ENCODE peak calls at places on chromosomes 2 and 18, in four cellular contexts. One of them, this sample, is unnamed. For H3K27me3 and H3K4me1, the result is how much of the 10 kb centered on the place peaks cover.

GRCh38 chr2:173806761-173807160 is 158.4 kb downstream of the SP3 start:
- DNase-seq in iPS DF 6.9: no peak
- DNase-seq in transverse colon: no peak
- DNase-seq in testis: no peak
- DNase-seq in this sample: no peak

GRCh38 chr2:30288576-30288975 is 57.2 kb downstream of the LBH start:
- DNase-seq in iPS DF 6.9: no peak
- DNase-seq in testis: no peak
- DNase-seq in transverse colon: no peak
- DNase-seq in this sample: no peak

GRCh38 chr2:224055101-224055500 is 16.0 kb upstream of the SERPINE2 start:
- DNase-seq in testis: no peak
- DNase-seq in iPS DF 6.9: no peak
- DNase-seq in transverse colon: no peak
- DNase-seq in this sample: no peak

GRCh38 chr2:85194780-85195480 is 61.7 kb downstream of the TCF7L1 start:
- DNase-seq in transverse colon: no peak
- DNase-seq in iPS DF 6.9: no peak
- DNase-seq in testis: no peak
- DNase-seq in this sample: no peak

GRCh38 chr2:235901243-235901642 is 266.9 kb downstream of the GBX2 start:
- DNase-seq in transverse colon: no peak
- DNase-seq in iPS DF 6.9: no peak
- DNase-seq in testis: no peak
- DNase-seq in this sample: no peak

GRCh38 chr2:71150082-71150816 is 19.8 kb downstream of the MPHOSPH10 start:
- DNase-seq in testis: peak
- DNase-seq in iPS DF 6.9: no peak
- DNase-seq in transverse colon: no peak
- DNase-seq in this sample: no peak

GRCh38 chr2:195532628-195533271 is 124.3 kb upstream of the SLC39A10 start:
- DNase-seq in iPS DF 6.9: no peak
- DNase-seq in transverse colon: no peak
- DNase-seq in testis: no peak
- DNase-seq in this sample: no peak

GRCh38 chr18:49368876-49369440 is 91.5 kb downstream of the DYM start:
- DNase-seq in iPS DF 6.9: no peak
- DNase-seq in transverse colon: no peak
- DNase-seq in testis: peak
- DNase-seq in this sample: peak

GRCh38 chr2:66576381-66577330 is 141.7 kb downstream of the MEIS1 start:
- DNase-seq in iPS DF 6.9: no peak
- DNase-seq in transverse colon: no peak
- DNase-seq in testis: peak
- DNase-seq in this sample: peak

GRCh38 chr2:42998721-42999120 is 206.3 kb upstream of the HAAO start:
- DNase-seq in iPS DF 6.9: no peak
- DNase-seq in testis: no peak
- DNase-seq in transverse colon: no peak
- DNase-seq in this sample: no peak

GRCh38 chr2:217853301-217853881 is 149.4 kb downstream of the TNS1 start:
- DNase-seq in iPS DF 6.9: no peak
- DNase-seq in testis: no peak
- DNase-seq in transverse colon: no peak
- DNase-seq in this sample: peak

GRCh38 chr2:231138699-231139098 is 13.9 kb upstream of the HTR2B start:
- DNase-seq in transverse colon: no peak
- DNase-seq in iPS DF 6.9: no peak
- DNase-seq in testis: peak
- DNase-seq in this sample: no peak

GRCh38 chr2:46331099-46331766 is 34.0 kb downstream of the EPAS1 start:
- DNase-seq in iPS DF 6.9: no peak
- DNase-seq in testis: peak
- DNase-seq in transverse colon: no peak
- DNase-seq in this sample: no peak

GRCh38 chr2:170843656-170844055 is 27.0 kb downstream of the GAD1 start:
- DNase-seq in iPS DF 6.9: no peak
- DNase-seq in transverse colon: no peak
- DNase-seq in testis: no peak
- DNase-seq in this sample: no peak

GRCh38 chr2:234368861-234369261 is 128.0 kb downstream of the ARL4C start:
- DNase-seq in iPS DF 6.9: no peak
- DNase-seq in testis: no peak
- DNase-seq in transverse colon: peak
- DNase-seq in this sample: no peak

GRCh38 chr2:36561223-36561944 is 36.6 kb downstream of the FEZ2 start:
- DNase-seq in iPS DF 6.9: no peak
- DNase-seq in testis: no peak
- DNase-seq in transverse colon: peak
- DNase-seq in this sample: no peak

GRCh38 chr2:20182241-20182931 is 42.5 kb downstream of the SDC1 start:
- DNase-seq in transverse colon: peak
- DNase-seq in iPS DF 6.9: no peak
- DNase-seq in testis: peak
- DNase-seq in this sample: peak

GRCh38 chr2:27306657-27307544 is 1.3 kb downstream of the UCN start:
- DNase-seq in testis: no peak
- DNase-seq in transverse colon: no peak
- DNase-seq in iPS DF 6.9: no peak
- DNase-seq in this sample: no peak

GRCh38 chr2:203040966-203041521 is 26.4 kb downstream of the NBEAL1 start:
- DNase-seq in testis: no peak
- DNase-seq in transverse colon: peak
- DNase-seq in iPS DF 6.9: no peak
- DNase-seq in this sample: no peak

GRCh38 chr2:240989451-240990265 is 8.8 kb upstream of the SNED1 start:
- DNase-seq in testis: peak
- DNase-seq in transverse colon: peak
- DNase-seq in iPS DF 6.9: no peak
- DNase-seq in this sample: peak

GRCh38 chr2:12045864-12046291 is 299.4 kb downstream of the LPIN1 start:
- DNase-seq in iPS DF 6.9: no peak
- DNase-seq in testis: no peak
- DNase-seq in transverse colon: no peak
- DNase-seq in this sample: no peak
- H3K27ac ChIP-seq in iPS DF 6.9: no peak
- H3K27ac ChIP-seq in testis: no peak
- H3K27ac ChIP-seq in transverse colon: no peak
- H3K27ac ChIP-seq in this sample: no peak

DNA sequence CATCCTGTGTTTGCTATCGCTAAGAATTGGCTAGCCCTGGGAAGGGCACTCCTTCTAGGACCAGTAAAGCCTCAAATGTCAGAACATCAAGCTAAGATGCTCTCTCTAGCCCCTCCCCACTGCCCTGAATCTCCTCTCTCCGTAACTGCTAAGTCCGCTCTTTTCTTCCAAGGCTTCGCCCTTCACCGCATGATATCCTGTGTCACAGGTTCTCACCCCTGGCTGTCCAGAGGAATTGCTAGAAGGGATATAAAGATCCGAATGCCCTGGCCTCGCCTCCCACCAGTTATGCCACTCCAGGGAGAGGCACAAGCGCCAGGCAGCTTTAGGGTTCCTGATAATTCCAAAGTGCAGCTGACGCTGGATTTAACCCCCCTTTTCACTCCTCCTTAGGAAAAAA is 17.1 kb upstream of the GPR45 start:
- DNase-seq in iPS DF 6.9: no peak
- DNase-seq in testis: no peak
- DNase-seq in transverse colon: no peak
- DNase-seq in this sample: no peak
- H3K27me3 ChIP-seq in iPS DF 6.9: under half
- H3K27me3 ChIP-seq in testis: under half
- H3K27me3 ChIP-seq in transverse colon: under half
- H3K27me3 ChIP-seq in this sample: under half

GRCh38 chr2:191051177-191051576 is 37.2 kb upstream of the STAT1 start:
- DNase-seq in iPS DF 6.9: no peak
- DNase-seq in testis: no peak
- DNase-seq in transverse colon: no peak
- DNase-seq in this sample: no peak

GRCh38 chr2:191048073-191048472 is 34.1 kb upstream of the STAT1 start:
- DNase-seq in testis: no peak
- DNase-seq in transverse colon: no peak
- DNase-seq in iPS DF 6.9: no peak
- DNase-seq in this sample: no peak

GRCh38 chr2:191051825-191052778 is 38.1 kb upstream of the STAT1 start:
- DNase-seq in testis: no peak
- DNase-seq in transverse colon: no peak
- DNase-seq in iPS DF 6.9: no peak
- DNase-seq in this sample: no peak

GRCh38 chr2:191049728-191050639 is 36.0 kb upstream of the STAT1 start:
- DNase-seq in testis: no peak
- DNase-seq in iPS DF 6.9: no peak
- DNase-seq in transverse colon: no peak
- DNase-seq in this sample: peak

GRCh38 chr2:191050640-191050987 is 36.6 kb upstream of the STAT1 start:
- DNase-seq in testis: no peak
- DNase-seq in transverse colon: no peak
- DNase-seq in iPS DF 6.9: no peak
- DNase-seq in this sample: no peak
- H3K4me1 ChIP-seq in testis: under half
- H3K4me1 ChIP-seq in transverse colon: under half
- H3K4me1 ChIP-seq in iPS DF 6.9: under half
- H3K4me1 ChIP-seq in this sample: under half

GRCh38 chr2:54529935-54530334 is 73.8 kb downstream of the SPTBN1 start:
- DNase-seq in iPS DF 6.9: no peak
- DNase-seq in testis: no peak
- DNase-seq in transverse colon: no peak
- DNase-seq in this sample: no peak
- H3K27ac ChIP-seq in iPS DF 6.9: no peak
- H3K27ac ChIP-seq in testis: no peak
- H3K27ac ChIP-seq in transverse colon: no peak
- H3K27ac ChIP-seq in this sample: no peak

DNA sequence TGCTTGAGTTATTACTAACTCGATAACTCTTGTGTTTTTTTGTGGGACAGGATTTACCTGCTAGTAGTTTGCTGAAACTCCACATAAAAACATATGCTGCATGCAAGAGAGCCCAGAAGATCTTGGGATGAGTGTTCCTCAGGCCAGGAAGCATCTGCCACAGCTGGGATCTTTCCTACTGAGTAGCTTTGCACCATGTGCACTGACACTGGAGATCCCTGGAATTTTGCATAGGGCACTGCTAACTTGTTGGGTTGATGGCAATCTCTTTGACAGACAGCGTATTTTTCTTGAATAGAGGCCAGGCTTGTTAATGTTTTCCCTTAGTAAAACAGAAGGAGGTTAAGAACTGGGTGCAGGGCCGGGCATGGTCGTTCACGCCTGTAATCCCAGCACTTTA is 808 bp upstream of the SERPINB11 start:
- DNase-seq in testis: no peak
- DNase-seq in transverse colon: no peak
- DNase-seq in iPS DF 6.9: no peak
- DNase-seq in this sample: no peak
- H3K27me3 ChIP-seq in testis: under half
- H3K27me3 ChIP-seq in transverse colon: under half
- H3K27me3 ChIP-seq in iPS DF 6.9: under half
- H3K27me3 ChIP-seq in this sample: under half

GRCh38 chr2:65378308-65378689 is 54.1 kb downstream of the SPRED2 start:
- DNase-seq in transverse colon: no peak
- DNase-seq in iPS DF 6.9: no peak
- DNase-seq in testis: no peak
- DNase-seq in this sample: no peak
- H3K4me1 ChIP-seq in transverse colon: under half
- H3K4me1 ChIP-seq in iPS DF 6.9: under half
- H3K4me1 ChIP-seq in testis: under half
- H3K4me1 ChIP-seq in this sample: under half